ENCODE peak calls at places on chromosomes 6 and 20, in ten cellular contexts. G is DND-41, Q is mesenchymal stem cell, H is mammary epithelial cell, A is endothelial cell of umbilical vein, X is fibroblast of lung, I is kidney, T is MM.1S, M is neural progenitor cell, Y is mesendoderm. K is an unnamed sample.

GRCh38 chr6:32947552-32948465 is 5.1 kb downstream of the HLA-DMA start:
- DNase-seq in G (no peak), Q (peak; percentile 30), H (peak; percentile 51), A (peak; percentile 58), X (peak; percentile 12), I (no peak), T (peak; percentile 35), M (peak; percentile 78), Y (peak; percentile 74), K (no peak)

GRCh38 chr6:118704911-118705310 is 53.5 kb upstream of the CEP85L start:
- DNase-seq in G (no peak), Q (no peak), H (no peak), A (no peak), X (no peak), I (no peak), T (no peak), M (no peak), Y (peak; percentile 29), K (no peak)

GRCh38 chr20:32189691-32190607 is 17.6 kb downstream of the PLAGL2 start:
- DNase-seq in G (peak; percentile 69), Q (peak; percentile 56), H (no peak), A (peak; percentile 41), X (peak; percentile 38), I (peak; percentile 85), T (no peak), M (peak; percentile 90), Y (peak; percentile 62), K (peak; percentile 18)

GRCh38 chr20:5395932-5396727 is 79.4 kb upstream of the PROKR2 start:
- DNase-seq in G (no peak), Q (no peak), H (no peak), A (no peak), X (peak; percentile 22), I (no peak), T (no peak), M (no peak), Y (no peak), K (peak; percentile 8)

GRCh38 chr20:33702861-33703260 is 16.7 kb upstream of the E2F1 start:
- DNase-seq in G (no peak), Q (no peak), H (no peak), A (no peak), X (no peak), I (no peak), T (no peak), M (no peak), Y (no peak), K (no peak)

GRCh38 chr20:8388707-8389106 is 256.6 kb downstream of the PLCB1 start:
- DNase-seq in G (no peak), Q (no peak), H (no peak), A (no peak), X (peak; percentile 57), I (no peak), T (no peak), M (no peak), Y (no peak), K (peak; percentile 38)

GRCh38 chr20:53579266-53579580 is 14.4 kb downstream of the ZNF217 start:
- DNase-seq in G (no peak), Q (no peak), H (no peak), A (no peak), X (no peak), I (no peak), T (no peak), M (no peak), Y (no peak), K (no peak)

GRCh38 chr20:4573564-4574355 is 147.9 kb upstream of the PRND start:
- DNase-seq in G (no peak), Q (peak; percentile 72), H (no peak), A (no peak), X (peak; percentile 99), I (no peak), T (no peak), M (no peak), Y (no peak), K (peak; percentile 99)

DNA sequence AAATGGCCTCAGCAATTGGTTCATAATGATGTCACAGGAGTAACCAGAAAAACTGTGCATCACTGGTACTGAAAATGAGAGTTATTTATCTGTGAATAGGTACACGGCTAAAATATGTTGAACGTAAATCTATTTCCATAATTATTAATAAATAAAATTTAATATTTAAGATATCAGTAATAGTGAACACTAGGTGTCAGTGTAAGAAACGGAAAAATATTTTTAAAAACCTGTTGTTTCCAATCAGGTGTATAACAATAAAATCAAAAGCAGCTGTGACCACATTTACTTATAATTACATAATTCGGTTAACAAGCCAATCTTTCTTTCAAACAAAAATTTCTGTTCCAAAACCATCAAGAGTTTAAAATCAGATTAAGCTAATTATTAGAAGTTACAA is 241.4 kb upstream of the RUNX2 start:
- DNase-seq in G (no peak), Q (no peak), H (no peak), A (peak; percentile 7), X (no peak), I (no peak), T (no peak), M (no peak), Y (no peak), K (no peak)
- H3K27ac ChIP-seq in G (no peak overlapping the region), Q (no peak overlapping the region), H (no peak overlapping the region), A (no peak overlapping the region), X (no peak overlapping the region), I (no peak overlapping the region), T (no peak overlapping the region), M (no peak overlapping the region), Y (no peak overlapping the region), K (no peak overlapping the region)

DNA sequence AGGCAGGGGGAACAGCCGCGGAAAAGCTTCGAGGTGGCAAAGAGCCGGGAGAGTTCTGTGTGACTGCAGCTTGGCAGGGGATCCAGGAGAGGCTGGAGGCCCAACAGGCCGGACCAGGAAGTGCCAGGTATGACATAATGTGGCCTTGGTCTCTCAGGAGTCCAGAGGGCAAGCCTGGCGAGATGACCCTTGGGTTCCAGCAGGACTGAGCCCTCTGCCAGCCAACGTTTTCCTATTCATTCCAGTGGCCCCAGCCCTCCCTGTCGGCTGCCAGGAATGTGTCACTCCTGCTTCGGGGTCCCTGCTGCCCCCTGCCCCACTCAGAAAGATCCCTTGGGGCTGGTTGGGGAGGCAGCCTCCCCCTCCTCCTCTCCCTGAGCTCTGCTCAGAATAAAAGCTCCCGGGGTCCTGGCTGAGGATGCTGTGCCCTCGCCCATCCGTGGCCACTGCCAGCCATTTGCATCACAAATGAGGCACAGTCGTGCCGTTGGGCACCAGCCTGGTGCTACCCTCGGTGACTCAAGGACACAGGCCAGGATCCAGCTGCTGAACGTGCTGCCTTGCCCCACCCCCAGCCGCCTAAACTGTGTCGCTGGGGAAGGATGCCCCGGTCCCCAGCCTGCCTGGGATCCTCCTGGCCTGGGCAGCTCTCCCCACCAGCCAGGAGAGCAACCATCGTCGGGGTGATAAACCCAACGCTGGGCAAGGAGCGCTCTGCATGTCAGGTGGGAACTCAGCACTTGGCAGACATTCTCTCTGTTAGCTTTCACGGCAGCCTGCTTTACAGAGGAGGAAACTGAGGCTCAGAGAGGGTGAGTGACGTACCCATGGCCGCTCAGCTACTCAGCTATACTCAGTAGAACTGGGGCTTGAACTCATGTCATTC is 37.7 kb downstream of the RBM38 start:
- DNase-seq in G (no peak), Q (no peak), H (no peak), A (no peak), X (no peak), I (no peak), T (no peak), M (no peak), Y (no peak), K (no peak)
- H3K9ac ChIP-seq in G (no peak overlapping the region), Q (no peak overlapping the region), H (no peak overlapping the region), A (no peak overlapping the region), X (no peak overlapping the region), I (no peak overlapping the region), T (no peak overlapping the region), M (no peak overlapping the region), Y (no peak overlapping the region), K (no peak overlapping the region)

GRCh38 chr6:168545428-168545827 is 104.4 kb downstream of the SMOC2 start:
- DNase-seq in G (no peak), Q (no peak), H (no peak), A (no peak), X (no peak), I (no peak), T (no peak), M (no peak), Y (no peak), K (no peak)

GRCh38 chr6:168550326-168550725 is 109.3 kb downstream of the SMOC2 start:
- DNase-seq in G (no peak), Q (no peak), H (no peak), A (no peak), X (no peak), I (no peak), T (no peak), M (no peak), Y (no peak), K (no peak)

GRCh38 chr6:168546730-168547129 is 105.7 kb downstream of the SMOC2 start:
- DNase-seq in G (no peak), Q (no peak), H (no peak), A (no peak), X (no peak), I (no peak), T (no peak), M (no peak), Y (no peak), K (no peak)

GRCh38 chr6:168542301-168542700 is 101.3 kb downstream of the SMOC2 start:
- DNase-seq in G (no peak), Q (no peak), H (no peak), A (no peak), X (no peak), I (no peak), T (no peak), M (no peak), Y (no peak), K (no peak)

DNA sequence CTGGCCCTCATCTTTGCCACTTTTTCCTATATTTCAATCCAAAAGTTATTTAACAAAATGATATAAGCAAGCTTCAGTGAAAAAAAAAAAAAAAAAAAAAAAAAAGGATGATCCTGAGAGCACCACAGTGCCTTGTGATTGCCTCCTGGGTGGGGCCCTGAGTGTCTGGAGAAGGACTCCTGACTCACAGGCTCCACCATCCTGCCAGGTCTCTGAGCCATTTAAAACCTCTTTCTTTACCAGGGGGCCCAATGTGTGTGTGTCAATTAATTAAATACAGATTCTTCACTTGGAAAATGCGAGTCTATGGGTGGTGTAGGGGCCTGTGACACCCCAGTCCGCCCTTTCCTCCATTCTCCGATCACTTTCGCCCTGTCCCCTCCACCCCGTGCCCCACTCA is 105.2 kb downstream of the SMOC2 start:
- DNase-seq in G (no peak), Q (no peak), H (no peak), A (no peak), X (no peak), I (no peak), T (no peak), M (no peak), Y (no peak), K (no peak)
- H3K27ac ChIP-seq in G (no peak overlapping the region), Q (no peak overlapping the region), H (no peak overlapping the region), A (no peak overlapping the region), X (no peak overlapping the region), I (no peak overlapping the region), T (no peak overlapping the region), M (no peak overlapping the region), Y (no peak overlapping the region), K (no peak overlapping the region)

GRCh38 chr6:36800223-36801095 is 38.8 kb downstream of the CPNE5 start:
- DNase-seq in G (no peak), Q (no peak), H (no peak), A (no peak), X (no peak), I (no peak), T (no peak), M (no peak), Y (no peak), K (no peak)

GRCh38 chr6:36797055-36797454 is 42.2 kb downstream of the CPNE5 start:
- DNase-seq in G (no peak), Q (no peak), H (no peak), A (no peak), X (no peak), I (peak; percentile 39), T (no peak), M (no peak), Y (no peak), K (no peak)

GRCh38 chr6:36794704-36795065 is 44.6 kb downstream of the CPNE5 start:
- DNase-seq in G (no peak), Q (no peak), H (no peak), A (no peak), X (no peak), I (peak; percentile 24), T (no peak), M (no peak), Y (no peak), K (no peak)

GRCh38 chr6:36798852-36799251 is 40.4 kb downstream of the CPNE5 start:
- DNase-seq in G (no peak), Q (no peak), H (no peak), A (no peak), X (no peak), I (peak; percentile 52), T (no peak), M (no peak), Y (no peak), K (no peak)

DNA sequence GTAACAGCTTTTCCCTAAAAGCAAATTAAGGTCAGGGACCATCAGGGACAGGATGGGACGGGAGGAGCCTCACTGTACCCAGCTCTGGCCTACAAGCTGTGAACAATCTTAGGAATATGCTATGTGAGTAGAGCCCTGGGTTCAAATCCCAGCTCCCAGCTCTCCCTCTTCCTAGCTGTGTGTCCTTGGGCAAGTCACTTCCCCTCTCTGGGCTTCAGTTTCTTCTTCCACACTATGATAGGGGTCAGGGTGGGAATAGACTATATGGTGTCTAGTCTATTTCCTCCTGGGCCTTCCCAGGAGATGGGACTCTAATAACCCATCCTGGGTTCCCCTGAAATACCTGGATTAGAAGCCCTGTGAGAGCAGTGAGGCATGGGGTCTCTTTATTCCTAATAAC is 41.6 kb downstream of the CPNE5 start:
- DNase-seq in G (no peak), Q (no peak), H (no peak), A (no peak), X (no peak), I (no peak), T (no peak), M (no peak), Y (no peak), K (no peak)
- H3K9ac ChIP-seq in G (no peak overlapping the region), Q (no peak overlapping the region), H (no peak overlapping the region), A (no peak overlapping the region), X (no peak overlapping the region), I (no peak overlapping the region), T (no peak overlapping the region), M (no peak overlapping the region), Y (no peak overlapping the region), K (no peak overlapping the region)

K was measured in astrocyte.